ENCODE peak calls at places on chromosomes 11 and 22, in five cellular contexts. One of them, this sample, is unnamed.

GRCh38 chr22:19855504-19856409 is 1.1 kb upstream of the GNB1L start:
- DNase-seq in Calu3: peak; percentile 49
- DNase-seq in pancreas: peak; percentile 87
- DNase-seq in activated CD4-positive, alpha-beta T cell treated with anti-CD3 and anti-CD28 coated beads, Interleukin-2, amount 50 U/mL, for 4 hours: peak; percentile 39
- DNase-seq in substantia nigra: peak; percentile 46
- DNase-seq in this sample: peak; percentile 95

GRCh38 chr11:131195801-131196517 is 174.5 kb upstream of the NTM start:
- DNase-seq in Calu3: no peak
- DNase-seq in pancreas: no peak
- DNase-seq in activated CD4-positive, alpha-beta T cell treated with anti-CD3 and anti-CD28 coated beads, Interleukin-2, amount 50 U/mL, for 4 hours: no peak
- DNase-seq in substantia nigra: no peak
- DNase-seq in this sample: no peak

GRCh38 chr11:30859709-30860108 is 273.6 kb upstream of the MPPED2 start:
- DNase-seq in Calu3: no peak
- DNase-seq in pancreas: no peak
- DNase-seq in activated CD4-positive, alpha-beta T cell treated with anti-CD3 and anti-CD28 coated beads, Interleukin-2, amount 50 U/mL, for 4 hours: no peak
- DNase-seq in substantia nigra: no peak
- DNase-seq in this sample: no peak

GRCh38 chr22:30649430-30650007 is 13.9 kb downstream of the SLC35E4 start:
- DNase-seq in Calu3: peak; percentile 89
- DNase-seq in pancreas: no peak
- DNase-seq in activated CD4-positive, alpha-beta T cell treated with anti-CD3 and anti-CD28 coated beads, Interleukin-2, amount 50 U/mL, for 4 hours: peak; percentile 88
- DNase-seq in substantia nigra: no peak
- DNase-seq in this sample: no peak

GRCh38 chr11:128553662-128554392 is 33.5 kb downstream of the ETS1 start:
- DNase-seq in Calu3: no peak
- DNase-seq in pancreas: no peak
- DNase-seq in activated CD4-positive, alpha-beta T cell treated with anti-CD3 and anti-CD28 coated beads, Interleukin-2, amount 50 U/mL, for 4 hours: no peak
- DNase-seq in substantia nigra: peak; percentile 16
- DNase-seq in this sample: no peak

GRCh38 chr11:116366980-116367640 is 405.7 kb downstream of the BUD13 start:
- DNase-seq in Calu3: peak; percentile 23
- DNase-seq in pancreas: no peak
- DNase-seq in activated CD4-positive, alpha-beta T cell treated with anti-CD3 and anti-CD28 coated beads, Interleukin-2, amount 50 U/mL, for 4 hours: no peak
- DNase-seq in substantia nigra: no peak
- DNase-seq in this sample: peak; percentile 83

GRCh38 chr11:77654770-77655434 is 17.3 kb upstream of the CLNS1A start:
- DNase-seq in Calu3: peak; percentile 19
- DNase-seq in pancreas: no peak
- DNase-seq in activated CD4-positive, alpha-beta T cell treated with anti-CD3 and anti-CD28 coated beads, Interleukin-2, amount 50 U/mL, for 4 hours: no peak
- DNase-seq in substantia nigra: no peak
- DNase-seq in this sample: no peak

GRCh38 chr22:27420817-27421361 is 380.7 kb downstream of the MN1 start:
- DNase-seq in Calu3: peak; percentile 26
- DNase-seq in pancreas: peak; percentile 93
- DNase-seq in activated CD4-positive, alpha-beta T cell treated with anti-CD3 and anti-CD28 coated beads, Interleukin-2, amount 50 U/mL, for 4 hours: no peak
- DNase-seq in substantia nigra: no peak
- DNase-seq in this sample: no peak

GRCh38 chr22:20777420-20778177 is 3.7 kb downstream of the SERPIND1 start:
- DNase-seq in Calu3: peak; percentile 36
- DNase-seq in pancreas: no peak
- DNase-seq in activated CD4-positive, alpha-beta T cell treated with anti-CD3 and anti-CD28 coated beads, Interleukin-2, amount 50 U/mL, for 4 hours: no peak
- DNase-seq in substantia nigra: no peak
- DNase-seq in this sample: peak; percentile 99

GRCh38 chr11:126336646-126337045 is 18.8 kb upstream of the ST3GAL4 start:
- DNase-seq in Calu3: no peak
- DNase-seq in pancreas: no peak
- DNase-seq in activated CD4-positive, alpha-beta T cell treated with anti-CD3 and anti-CD28 coated beads, Interleukin-2, amount 50 U/mL, for 4 hours: no peak
- DNase-seq in substantia nigra: no peak
- DNase-seq in this sample: no peak

GRCh38 chr11:64562723-64563351 is 28.2 kb upstream of the SLC22A12 start:
- DNase-seq in Calu3: no peak
- DNase-seq in pancreas: no peak
- DNase-seq in activated CD4-positive, alpha-beta T cell treated with anti-CD3 and anti-CD28 coated beads, Interleukin-2, amount 50 U/mL, for 4 hours: no peak
- DNase-seq in substantia nigra: no peak
- DNase-seq in this sample: no peak

GRCh38 chr11:130088909-130089668 is 19.4 kb downstream of the APLP2 start:
- DNase-seq in Calu3: no peak
- DNase-seq in pancreas: no peak
- DNase-seq in activated CD4-positive, alpha-beta T cell treated with anti-CD3 and anti-CD28 coated beads, Interleukin-2, amount 50 U/mL, for 4 hours: no peak
- DNase-seq in substantia nigra: no peak
- DNase-seq in this sample: no peak

GRCh38 chr11:107040447-107041444 is 22.5 kb upstream of the GUCY1A2 start:
- DNase-seq in Calu3: no peak
- DNase-seq in pancreas: no peak
- DNase-seq in activated CD4-positive, alpha-beta T cell treated with anti-CD3 and anti-CD28 coated beads, Interleukin-2, amount 50 U/mL, for 4 hours: no peak
- DNase-seq in substantia nigra: no peak
- DNase-seq in this sample: no peak

GRCh38 chr22:17920992-17921650 is 103.2 kb downstream of the MICAL3 start:
- DNase-seq in Calu3: no peak
- DNase-seq in pancreas: no peak
- DNase-seq in activated CD4-positive, alpha-beta T cell treated with anti-CD3 and anti-CD28 coated beads, Interleukin-2, amount 50 U/mL, for 4 hours: no peak
- DNase-seq in substantia nigra: no peak
- DNase-seq in this sample: no peak

GRCh38 chr22:44574057-44574456 is 76.0 kb upstream of the RTL6 start:
- DNase-seq in Calu3: peak; percentile 28
- DNase-seq in pancreas: no peak
- DNase-seq in activated CD4-positive, alpha-beta T cell treated with anti-CD3 and anti-CD28 coated beads, Interleukin-2, amount 50 U/mL, for 4 hours: no peak
- DNase-seq in substantia nigra: no peak
- DNase-seq in this sample: no peak

GRCh38 chr11:62612366-62613274 is at the start of the genes EML3 and ROM1:
- DNase-seq in Calu3: peak; percentile 86
- DNase-seq in pancreas: peak; percentile 93
- DNase-seq in activated CD4-positive, alpha-beta T cell treated with anti-CD3 and anti-CD28 coated beads, Interleukin-2, amount 50 U/mL, for 4 hours: peak; percentile 85
- DNase-seq in substantia nigra: peak; percentile 90
- DNase-seq in this sample: peak; percentile 70

GRCh38 chr11:57458060-57458409 is 2.3 kb upstream of the RTN4RL2 start:
- DNase-seq in Calu3: no peak
- DNase-seq in pancreas: no peak
- DNase-seq in activated CD4-positive, alpha-beta T cell treated with anti-CD3 and anti-CD28 coated beads, Interleukin-2, amount 50 U/mL, for 4 hours: no peak
- DNase-seq in substantia nigra: no peak
- DNase-seq in this sample: no peak

GRCh38 chr11:85086511-85087284 is 540.4 kb downstream of the DLG2 start:
- DNase-seq in Calu3: no peak
- DNase-seq in pancreas: no peak
- DNase-seq in activated CD4-positive, alpha-beta T cell treated with anti-CD3 and anti-CD28 coated beads, Interleukin-2, amount 50 U/mL, for 4 hours: no peak
- DNase-seq in substantia nigra: no peak
- DNase-seq in this sample: no peak

GRCh38 chr11:118679483-118679882 is at the start of gene TREH:
- DNase-seq in Calu3: peak; percentile 60
- DNase-seq in pancreas: peak; percentile 94
- DNase-seq in activated CD4-positive, alpha-beta T cell treated with anti-CD3 and anti-CD28 coated beads, Interleukin-2, amount 50 U/mL, for 4 hours: no peak
- DNase-seq in substantia nigra: no peak
- DNase-seq in this sample: peak; percentile 61

GRCh38 chr11:132556316-132556715 is 976.0 kb downstream of the OPCML start:
- DNase-seq in Calu3: no peak
- DNase-seq in pancreas: no peak
- DNase-seq in activated CD4-positive, alpha-beta T cell treated with anti-CD3 and anti-CD28 coated beads, Interleukin-2, amount 50 U/mL, for 4 hours: no peak
- DNase-seq in substantia nigra: no peak
- DNase-seq in this sample: no peak

GRCh38 chr11:117944554-117944953 is 15.4 kb upstream of the TMPRSS13 start:
- DNase-seq in Calu3: no peak
- DNase-seq in pancreas: no peak
- DNase-seq in activated CD4-positive, alpha-beta T cell treated with anti-CD3 and anti-CD28 coated beads, Interleukin-2, amount 50 U/mL, for 4 hours: no peak
- DNase-seq in substantia nigra: no peak
- DNase-seq in this sample: no peak